ENCODE peak calls at places on chromosome 21, in ten cellular contexts. O, H, E, C, Q, R, P, D, S and L are unnamed samples.

GRCh38 chr21:45053561-45053960 is 20.8 kb upstream of the ADARB1 start:
- DNase-seq in H (no peak), O (no peak), S (no peak), E (no peak), R (no peak), D (no peak), P (no peak), C (no peak), Q (no peak), L (no peak)

GRCh38 chr21:44510508-44511218 is 29.3 kb downstream of the KRTAP10-1 start:
- DNase-seq in P (peak), O (peak), S (peak), E (peak), Q (peak), C (no peak), H (no peak), R (peak), D (peak), L (peak)

GRCh38 chr21:38803075-38803474 is 2.7 kb upstream of the ETS2 start:
- DNase-seq in E (no peak), D (no peak), O (no peak), C (no peak), H (no peak), P (no peak), S (no peak), R (no peak), Q (no peak), L (no peak)

GRCh38 chr21:16040601-16041000 is 310.8 kb downstream of the USP25 start:
- DNase-seq in O (no peak), P (peak), Q (no peak), R (no peak), S (no peak), C (no peak), E (peak), H (no peak), D (no peak), L (peak)

GRCh38 chr21:37459575-37459974 is 93.0 kb downstream of the DYRK1A start:
- DNase-seq in R (no peak), O (no peak), E (peak), P (peak), D (no peak), C (no peak), Q (no peak), H (no peak), S (no peak), L (no peak)

GRCh38 chr21:36126166-36126565 is 8.7 kb upstream of the CBR3 start:
- DNase-seq in O (no peak), D (no peak), H (no peak), R (no peak), Q (no peak), P (no peak), E (no peak), S (no peak), C (no peak), L (peak)

GRCh38 chr21:31459457-31459856 is 115.4 kb upstream of the TIAM1 start:
- DNase-seq in D (no peak), O (no peak), H (no peak), S (no peak), Q (no peak), R (no peak), E (no peak), P (no peak), C (no peak), L (peak)

GRCh38 chr21:10418649-10419048 is 102.7 kb upstream of the TPTE start:
- DNase-seq in S (no peak), P (no peak), R (no peak), C (no peak), D (no peak), O (peak), E (no peak), H (no peak), Q (no peak), L (no peak)

GRCh38 chr21:21715286-21715969 is 717.2 kb downstream of the NCAM2 start:
- DNase-seq in Q (no peak), C (no peak), R (no peak), H (no peak), E (peak), O (no peak), S (no peak), P (peak), D (no peak), L (no peak)

GRCh38 chr21:37554661-37555379 is 188.2 kb downstream of the DYRK1A start:
- DNase-seq in C (no peak), R (no peak), Q (no peak), D (no peak), O (no peak), H (no peak), E (no peak), P (no peak), S (no peak), L (no peak)

GRCh38 chr21:41626038-41626437 is 118.1 kb upstream of the TMPRSS2 start:
- DNase-seq in R (no peak), E (no peak), Q (no peak), O (no peak), H (no peak), P (no peak), C (no peak), D (no peak), S (no peak), L (no peak)

GRCh38 chr21:44509539-44509938 is 30.5 kb downstream of the KRTAP10-1 start:
- DNase-seq in P (no peak), Q (no peak), O (no peak), H (no peak), D (no peak), S (peak), E (no peak), C (no peak), R (no peak), L (peak)

GRCh38 chr21:17925900-17926299 is 106.7 kb upstream of the C21orf91 start:
- DNase-seq in S (peak), E (peak), H (no peak), O (no peak), P (peak), Q (no peak), D (no peak), R (no peak), C (no peak), L (peak)

GRCh38 chr21:37462087-37462861 is 95.7 kb downstream of the DYRK1A start:
- DNase-seq in E (no peak), C (no peak), O (no peak), D (no peak), S (no peak), H (no peak), Q (no peak), P (no peak), R (no peak), L (no peak)

GRCh38 chr21:44599264-44600029 is 950 bp upstream of the KRTAP10-7 start:
- DNase-seq in C (no peak), E (no peak), R (no peak), O (no peak), Q (no peak), D (no peak), S (no peak), H (no peak), P (no peak), L (no peak)

GRCh38 chr21:44455524-44456206 is 355 bp downstream of the LRRC3 start:
- DNase-seq in S (peak), C (no peak), P (peak), Q (peak), H (no peak), O (peak), E (peak), R (peak), D (peak), L (peak)

GRCh38 chr21:26759731-26760130 is 85.5 kb downstream of the ADAMTS1 start:
- DNase-seq in C (no peak), E (no peak), R (no peak), D (no peak), Q (no peak), P (no peak), H (no peak), S (no peak), O (no peak), L (no peak)
- TF ChIP-seq CTCF in C (no peak), E (no peak), R (no peak), D (no peak), Q (no peak), P (no peak), H (no peak), S (no peak), O (no peak), L (no peak)

GRCh38 chr21:29671728-29672127 is 268.1 kb downstream of the GRIK1 start:
- DNase-seq in R (no peak), O (no peak), H (no peak), S (peak), C (no peak), Q (no peak), D (no peak), P (no peak), E (no peak), L (no peak)
- TF ChIP-seq CTCF in R (no peak), O (no peak), H (no peak), S (no peak), C (no peak), Q (no peak), D (no peak), P (no peak), E (peak), L (no peak)

GRCh38 chr21:46194374-46195334 is 10.4 kb upstream of the SPATC1L start:
- DNase-seq in H (no peak), R (peak), O (no peak), Q (no peak), C (peak), P (no peak), E (no peak), D (no peak), S (no peak), L (no peak)
- TF ChIP-seq CTCF in H (no peak), R (no peak), O (no peak), Q (no peak), C (no peak), P (no peak), E (no peak), D (no peak), S (no peak), L (no peak)

GRCh38 chr21:34910396-34910795 is 138.7 kb downstream of the RUNX1 start:
- DNase-seq in H (no peak), S (no peak), D (no peak), C (no peak), P (no peak), Q (no peak), E (no peak), R (no peak), O (no peak), L (no peak)

GRCh38 chr21:34914239-34914638 is 134.9 kb downstream of the RUNX1 start:
- DNase-seq in Q (no peak), E (no peak), P (no peak), S (peak), R (no peak), H (no peak), O (no peak), C (no peak), D (no peak), L (no peak)

GRCh38 chr21:34913786-34914185 is 135.3 kb downstream of the RUNX1 start:
- DNase-seq in C (no peak), R (no peak), S (no peak), P (peak), H (no peak), D (no peak), E (no peak), Q (no peak), O (no peak), L (no peak)

GRCh38 chr21:34911360-34911759 is 137.7 kb downstream of the RUNX1 start:
- DNase-seq in C (no peak), P (no peak), R (no peak), Q (no peak), H (no peak), O (no peak), S (peak), E (no peak), D (no peak), L (no peak)

GRCh38 chr21:34912022-34912933 is 136.8 kb downstream of the RUNX1 start:
- DNase-seq in P (no peak), S (peak), D (no peak), O (no peak), Q (no peak), E (peak), R (no peak), H (no peak), C (no peak), L (peak)
- TF ChIP-seq CTCF in P (no peak), S (peak), D (no peak), O (peak), Q (no peak), E (peak), R (no peak), H (peak), C (no peak), L (no peak)

DNA sequence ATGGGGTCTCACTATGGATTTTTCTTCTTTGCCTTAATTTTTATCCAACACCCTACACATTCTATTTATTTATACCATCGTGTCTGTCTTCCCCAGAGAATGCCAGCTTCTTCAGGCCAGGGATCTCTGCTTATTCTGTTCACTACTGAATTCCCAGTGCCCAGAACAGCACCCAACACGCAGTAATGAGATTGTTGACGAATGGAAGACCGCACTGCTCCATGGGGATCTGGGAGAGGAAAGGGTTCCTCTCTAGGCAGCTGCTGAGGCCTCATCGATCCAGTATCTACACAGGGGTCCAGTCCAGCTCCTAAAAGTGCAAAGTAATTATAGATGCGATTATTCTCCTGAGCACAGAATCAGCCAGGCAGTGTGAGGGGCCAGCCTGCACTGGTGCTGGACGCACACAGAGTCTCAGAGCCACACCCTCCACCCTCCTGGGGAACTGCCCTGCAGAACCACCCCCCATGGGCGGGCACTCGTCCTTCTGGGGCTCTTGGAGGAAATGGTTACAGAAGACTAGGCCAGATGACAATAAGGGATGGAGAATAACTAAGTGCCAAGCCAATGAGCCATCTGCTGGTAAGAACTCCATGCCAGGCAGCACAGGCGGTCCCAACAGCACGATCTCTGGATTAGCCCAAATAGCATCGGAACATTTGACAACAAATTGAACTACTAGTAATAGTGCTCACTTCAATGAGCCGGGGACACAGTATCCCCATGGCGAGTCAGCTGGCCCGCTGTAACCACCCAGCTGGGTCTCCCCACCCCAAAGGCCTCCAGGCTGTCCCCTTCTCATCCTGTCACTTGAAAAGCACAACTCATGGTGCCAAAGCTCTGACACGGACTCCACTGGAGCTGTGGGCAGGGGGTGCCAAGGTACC is 1.7 kb upstream of the PDE9A start:
- DNase-seq in D (no peak), S (peak), E (no peak), Q (no peak), O (no peak), P (no peak), C (no peak), R (no peak), H (no peak), L (no peak)
- TF ChIP-seq CTCF in D (no peak), S (no peak), E (no peak), Q (no peak), O (no peak), P (no peak), C (no peak), R (no peak), H (no peak), L (no peak)

GRCh38 chr21:24375201-24375600 is 1232.1 kb downstream of the MRPL39 start:
- DNase-seq in H (no peak), C (no peak), S (peak), Q (no peak), P (no peak), R (peak), D (no peak), E (no peak), O (no peak), L (no peak)
- TF ChIP-seq CTCF in H (no peak), C (no peak), S (peak), Q (no peak), P (no peak), R (no peak), D (no peak), E (no peak), O (no peak), L (no peak)